ENCODE peak calls at places on chromosomes 11 and 22, in ten cellular contexts. R, J, N, V, L, K, A, H, Y and D are unnamed samples. For H3K36me3 and H3K27me3, the result is how much of the 10 kb centered on the place peaks cover.

GRCh38 chr11:129458278-129458677 is 82.6 kb downstream of the BARX2 start:
- DNase-seq in J (no peak), V (no peak), L (no peak), A (no peak), K (no peak), H (no peak), N (no peak), R (no peak), Y (no peak), D (no peak)

GRCh38 chr11:209275-210121 is 2.0 kb downstream of the RIC8A start:
- DNase-seq in K (no peak), A (peak), N (peak), R (no peak), Y (no peak), L (peak), J (no peak), V (no peak), H (no peak), D (no peak)

GRCh38 chr11:64582885-64583284 is 8.1 kb upstream of the SLC22A12 start:
- DNase-seq in A (no peak), J (peak), K (no peak), Y (no peak), N (no peak), V (no peak), R (no peak), L (peak), H (no peak), D (no peak)

GRCh38 chr11:134048028-134048427 is 20.8 kb upstream of the JAM3 start:
- DNase-seq in K (no peak), N (no peak), A (no peak), J (no peak), L (no peak), Y (no peak), R (no peak), V (peak), H (no peak), D (no peak)

GRCh38 chr11:1762537-1763302 is 1.0 kb downstream of the CTSD start:
- DNase-seq in J (peak), A (peak), R (no peak), Y (peak), K (no peak), L (peak), V (peak), N (peak), H (peak), D (no peak)

GRCh38 chr11:101866619-101867491 is 48.0 kb upstream of the CEP126 start:
- DNase-seq in H (no peak), Y (no peak), A (no peak), J (no peak), N (no peak), K (peak), L (no peak), R (no peak), V (no peak), D (peak)

GRCh38 chr11:68373810-68374501 is 61.6 kb downstream of the LRP5 start:
- DNase-seq in N (peak), R (peak), Y (peak), K (peak), J (no peak), A (peak), V (no peak), H (no peak), L (peak), D (no peak)

GRCh38 chr22:45284705-45285305 is at the start of gene UPK3A:
- DNase-seq in K (no peak), N (peak), A (no peak), R (peak), J (peak), V (peak), Y (peak), L (peak), H (peak), D (no peak)

GRCh38 chr22:47123827-47124442 is 361.5 kb downstream of the TBC1D22A start:
- DNase-seq in V (no peak), A (no peak), J (peak), K (no peak), L (no peak), Y (no peak), N (no peak), H (no peak), R (no peak), D (no peak)

GRCh38 chr11:46125284-46125683 is 4.0 kb upstream of the PHF21A start:
- DNase-seq in N (no peak), Y (no peak), V (no peak), K (no peak), L (no peak), R (no peak), H (no peak), A (no peak), J (no peak), D (no peak)

GRCh38 chr11:94127632-94128031 is 1.0 kb upstream of the PANX1 start:
- DNase-seq in A (no peak), H (no peak), V (no peak), R (no peak), L (no peak), N (no peak), J (no peak), Y (no peak), K (no peak), D (no peak)

GRCh38 chr22:35380537-35381423 is at the start of gene HMOX1:
- DNase-seq in Y (peak), J (peak), A (peak), K (peak), H (peak), V (peak), L (peak), N (peak), R (peak), D (peak)

GRCh38 chr11:11787305-11788066 is 54.3 kb upstream of the USP47 start:
- DNase-seq in L (peak), Y (peak), N (peak), K (peak), V (peak), J (peak), H (peak), R (peak), A (peak), D (peak)

GRCh38 chr11:130403967-130404366 is 24.4 kb downstream of the ADAMTS8 start:
- DNase-seq in N (no peak), K (no peak), R (no peak), V (no peak), L (no peak), J (no peak), A (no peak), H (no peak), Y (no peak), D (no peak)

GRCh38 chr22:32904044-32904443 is 102.5 kb downstream of the TIMP3 start:
- DNase-seq in R (peak), A (peak), V (no peak), N (no peak), K (peak), H (peak), Y (peak), J (no peak), L (no peak), D (peak)

GRCh38 chr11:116578971-116579687 is 193.7 kb downstream of the BUD13 start:
- DNase-seq in R (no peak), V (no peak), N (no peak), J (no peak), A (no peak), Y (no peak), K (no peak), H (no peak), L (no peak), D (no peak)

GRCh38 chr11:133821776-133822175 is 23.5 kb downstream of the SPATA19 start:
- DNase-seq in H (peak), R (peak), L (no peak), N (peak), K (no peak), Y (peak), V (no peak), A (no peak), J (no peak), D (peak)

GRCh38 chr11:28899706-28900105 is 791.5 kb downstream of the METTL15 start:
- DNase-seq in A (no peak), L (no peak), Y (no peak), R (no peak), K (peak), V (no peak), J (no peak), N (no peak), H (no peak), D (no peak)

GRCh38 chr11:34223021-34223813 is 117.8 kb downstream of the NAT10 start:
- DNase-seq in A (peak), Y (peak), K (peak), V (peak), L (peak), J (no peak), H (no peak), R (no peak), N (no peak), D (no peak)

GRCh38 chr22:20154602-20155183 is 3.8 kb upstream of the CCDC188 start:
- DNase-seq in R (no peak), J (no peak), K (no peak), H (no peak), V (no peak), L (no peak), Y (no peak), A (no peak), N (no peak), D (no peak)

GRCh38 chr22:42180349-42180842 is 49.8 kb upstream of the CYP2D6 start:
- DNase-seq in V (peak), Y (peak), N (no peak), K (peak), A (peak), R (no peak), H (no peak), J (no peak), L (no peak), D (no peak)

GRCh38 chr22:43305806-43306205 is 37.4 kb downstream of the SCUBE1 start:
- DNase-seq in H (no peak), Y (no peak), K (no peak), N (no peak), A (no peak), R (no peak), V (no peak), J (no peak), L (no peak), D (no peak)

GRCh38 chr11:131827440-131827839 is 457.0 kb downstream of the NTM start:
- DNase-seq in V (no peak), L (no peak), A (no peak), H (no peak), R (no peak), K (no peak), N (no peak), Y (no peak), J (no peak), D (no peak)

GRCh38 chr11:67561971-67562560 is 21.5 kb upstream of the GSTP1 start:
- DNase-seq in N (no peak), V (no peak), J (no peak), R (no peak), K (peak), H (no peak), Y (no peak), L (no peak), A (no peak), D (peak)

GRCh38 chr11:125542709-125543108 is 26.6 kb upstream of the EI24 start:
- DNase-seq in K (no peak), J (no peak), H (no peak), R (no peak), A (no peak), L (no peak), Y (no peak), N (no peak), V (no peak), D (no peak)

GRCh38 chr11:78023426-78023825 is 350 bp upstream of the KCTD14 start:
- DNase-seq in J (no peak), Y (no peak), R (no peak), H (no peak), K (no peak), N (no peak), L (no peak), V (no peak), A (no peak), D (no peak)

GRCh38 chr11:128530119-128531091 is 57.0 kb downstream of the ETS1 start:
- DNase-seq in H (no peak), J (no peak), A (peak), L (peak), V (peak), N (no peak), R (no peak), Y (peak), K (peak), D (no peak)

DNA sequence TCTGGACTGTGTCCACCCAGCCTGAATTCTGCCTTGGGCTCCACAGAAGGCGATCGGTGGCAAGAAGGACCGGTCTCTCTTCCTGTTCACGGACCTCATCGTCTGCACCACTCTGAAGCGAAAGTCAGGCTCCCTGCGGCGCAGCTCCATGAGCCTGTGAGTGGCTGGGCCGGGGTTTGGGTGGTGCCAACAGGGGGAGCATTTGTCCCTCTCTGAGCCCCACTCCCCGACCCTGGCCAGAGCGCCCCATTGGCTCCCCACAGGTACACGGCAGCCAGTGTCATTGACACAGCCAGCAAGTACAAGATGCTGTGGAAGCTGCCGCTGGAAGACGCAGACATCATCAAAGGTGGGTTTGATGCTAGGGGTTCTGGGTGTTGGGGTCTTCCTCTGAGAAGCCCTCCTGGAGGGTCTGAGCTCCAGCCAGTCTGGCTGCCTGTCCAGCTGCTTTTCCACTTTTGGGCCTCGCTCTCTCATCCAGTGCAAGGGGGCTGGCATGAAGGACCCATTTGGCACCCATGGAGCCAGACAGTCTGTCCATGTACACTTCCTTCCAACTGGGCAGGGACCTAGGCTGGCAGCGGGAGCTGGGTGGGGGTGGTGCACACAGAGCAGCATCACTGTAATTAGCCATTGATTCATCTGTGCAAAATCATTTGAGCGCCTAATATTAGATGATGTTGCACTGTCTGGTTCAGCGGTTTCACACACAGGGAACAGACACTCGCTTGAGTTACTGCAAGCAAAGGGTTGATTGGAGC is 19.0 kb upstream of the RELT start:
- DNase-seq in V (no peak), A (no peak), J (no peak), Y (no peak), H (no peak), N (no peak), R (no peak), L (no peak), K (no peak), D (no peak)
- H3K36me3 ChIP-seq in V (half or more), A (under half), J (under half), Y (under half), H (half or more), N (under half), R (under half), L (under half), K (half or more), D (under half)

GRCh38 chr22:22110548-22111266 is 128.1 kb upstream of the TOP3B start:
- DNase-seq in V (no peak), N (peak), Y (peak), L (no peak), J (no peak), R (peak), K (peak), H (no peak), A (no peak), D (peak)
- H3K27me3 ChIP-seq in V (under half), N (under half), Y (under half), L (under half), J (under half), R (under half), K (under half), H (under half), A (under half), D (under half)

DNA sequence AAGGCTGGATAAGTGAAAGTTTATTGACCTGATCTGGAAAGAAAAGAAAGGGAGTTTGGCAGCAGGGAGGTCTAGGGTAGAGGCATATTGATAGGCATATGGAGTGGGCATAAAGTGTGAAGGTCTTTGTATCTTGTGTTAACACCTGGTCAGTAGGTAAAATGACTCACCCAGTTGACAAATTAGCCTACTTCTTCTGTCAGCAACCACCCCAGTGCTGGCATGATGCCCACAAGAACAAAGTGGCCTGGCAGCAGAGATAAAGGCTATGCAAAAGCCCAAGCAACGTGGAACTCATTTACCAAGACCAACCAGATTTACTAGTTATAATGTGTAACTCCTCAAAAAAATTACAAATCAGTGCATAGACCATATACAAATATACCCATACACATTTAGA is 4.9 kb downstream of the OR10A3 start:
- DNase-seq in V (no peak), H (no peak), L (no peak), R (no peak), Y (peak), N (peak), K (no peak), J (no peak), A (no peak), D (no peak)
- TF ChIP-seq CTCF in V (no peak), H (no peak), L (no peak), R (no peak), Y (no peak), N (no peak), K (no peak), J (no peak), A (no peak), D (no peak)

DNA sequence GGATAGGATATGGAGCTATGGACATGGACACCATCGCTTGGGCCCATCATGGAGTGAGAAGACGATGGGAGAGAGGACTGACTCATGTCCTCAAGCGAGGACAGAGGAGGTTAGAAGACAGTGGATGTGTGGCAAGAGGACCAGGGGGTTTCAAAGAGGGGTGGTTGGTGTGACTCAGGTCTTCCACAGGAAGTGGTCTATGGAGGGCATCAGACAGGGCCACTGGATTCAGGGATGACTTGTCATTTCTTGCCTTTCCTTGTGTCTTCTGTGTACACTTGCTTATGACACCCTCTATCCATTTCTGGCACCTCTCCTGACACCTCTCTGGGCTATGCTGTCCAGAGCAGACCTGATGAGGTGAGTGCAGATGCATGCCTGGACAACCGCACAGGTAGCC is 115.4 kb downstream of the OSBP2 start:
- DNase-seq in K (no peak), H (no peak), N (no peak), Y (no peak), V (no peak), A (no peak), J (no peak), R (no peak), L (no peak), D (no peak)
- H3K36me3 ChIP-seq in K (under half), H (under half), N (under half), Y (under half), V (under half), A (under half), J (under half), R (under half), L (under half), D (under half)

GRCh38 chr11:61007383-61007970 is 36.0 kb downstream of the CD6 start:
- DNase-seq in V (no peak), L (no peak), K (no peak), N (peak), A (no peak), R (peak), H (no peak), Y (no peak), J (no peak), D (no peak)
- H3K27me3 ChIP-seq in V (under half), L (under half), K (half or more), N (under half), A (under half), R (under half), H (under half), Y (under half), J (under half), D (under half)